ENCODE peak calls at places on chromosomes 12 and 14, in six cellular contexts. B is Karpas-422; E is activated CD4-positive, alpha-beta T cell treated with anti-CD3 and anti-CD28 coated beads, Interleukin-2, amount 50 U/mL, for 1 hour; N is NCI-H748 treated with DMSO at 0.1 percent for 48 hours; D is fibroblast of pulmonary artery; M is upper lobe of right lung. J is an unnamed sample.

GRCh38 chr14:99314623-99315022 is 42.6 kb upstream of the BCL11B start:
- DNase-seq in B (no peak), E (no peak), N (no peak), D (no peak), M (no peak), J (no peak)

GRCh38 chr12:108667349-108667748 is 33.7 kb upstream of the SELPLG start:
- DNase-seq in B (peak), E (no peak), N (no peak), D (peak), M (no peak), J (no peak)

GRCh38 chr12:82708056-82708455 is 21.4 kb downstream of the TMTC2 start:
- DNase-seq in B (no peak), E (no peak), N (no peak), D (peak), M (no peak), J (no peak)

GRCh38 chr12:126198966-126199692 is 1133.9 kb downstream of the AACS start:
- DNase-seq in B (no peak), E (no peak), N (no peak), D (peak), M (no peak), J (no peak)

GRCh38 chr12:129186952-129187351 is 333.7 kb downstream of the GLT1D1 start:
- DNase-seq in B (peak), E (no peak), N (peak), D (no peak), M (no peak), J (no peak)

GRCh38 chr14:60485600-60486251 is at the start of gene C14orf39:
- DNase-seq in B (no peak), E (no peak), N (no peak), D (peak), M (no peak), J (no peak)

GRCh38 chr14:35107866-35108265 is 13.9 kb downstream of the PPP2R3C start:
- DNase-seq in B (no peak), E (no peak), N (no peak), D (no peak), M (no peak), J (no peak)

GRCh38 chr14:105315941-105316562 is 1.5 kb downstream of the PACS2 start:
- DNase-seq in B (no peak), E (no peak), N (no peak), D (no peak), M (no peak), J (peak)

GRCh38 chr14:58072288-58073071 is 79.5 kb downstream of the ARMH4 start:
- DNase-seq in B (peak), E (peak), N (peak), D (peak), M (no peak), J (no peak)

GRCh38 chr12:104710940-104711725 is 247.0 kb downstream of the SLC41A2 start:
- DNase-seq in B (no peak), E (no peak), N (no peak), D (peak), M (no peak), J (no peak)

GRCh38 chr12:32476446-32476845 is 77.1 kb downstream of the FGD4 start:
- DNase-seq in B (no peak), E (no peak), N (no peak), D (no peak), M (no peak), J (no peak)

GRCh38 chr12:7433276-7433822 is 10.6 kb downstream of the CD163L1 start:
- DNase-seq in B (no peak), E (no peak), N (no peak), D (peak), M (no peak), J (no peak)

GRCh38 chr14:67166450-67166853 is 22.8 kb upstream of the GARIN2 start:
- DNase-seq in B (peak), E (peak), N (peak), D (peak), M (no peak), J (no peak)

GRCh38 chr12:110578522-110579238 is 4.4 kb downstream of the PPTC7 start:
- DNase-seq in B (no peak), E (no peak), N (no peak), D (no peak), M (no peak), J (no peak)

GRCh38 chr14:24398943-24399801 is at the start of gene NYNRIN:
- DNase-seq in B (no peak), E (peak), N (no peak), D (peak), M (peak), J (peak)

GRCh38 chr12:26507613-26508012 is 312.2 kb downstream of the SSPN start:
- DNase-seq in B (no peak), E (no peak), N (no peak), D (no peak), M (no peak), J (no peak)

GRCh38 chr12:31736472-31736871 is 7.7 kb upstream of the AMN1 start:
- DNase-seq in B (no peak), E (peak), N (no peak), D (peak), M (no peak), J (no peak)

GRCh38 chr12:126424696-126425095 is 1359.5 kb downstream of the AACS start:
- DNase-seq in B (no peak), E (no peak), N (no peak), D (peak), M (no peak), J (no peak)

GRCh38 chr14:53327716-53328115 is 174.6 kb upstream of the DDHD1 start:
- DNase-seq in B (no peak), E (no peak), N (no peak), D (peak), M (no peak), J (no peak)

GRCh38 chr12:119296535-119296934 is 38.0 kb upstream of the CCDC60 start:
- DNase-seq in B (no peak), E (no peak), N (no peak), D (no peak), M (no peak), J (no peak)

GRCh38 chr12:118714051-118714460 is 267.3 kb upstream of the SRRM4 start:
- DNase-seq in B (peak), E (no peak), N (peak), D (no peak), M (no peak), J (no peak)